ENCODE peak calls at places on chromosomes 6 and 20, in four cellular contexts. D, R, B and L are unnamed samples.

GRCh38 chr6:161639772-161640171 is 365.9 kb upstream of the AGPAT4 start:
- DNase-seq in B (no peak), R (no peak), D (no peak), L (no peak)

GRCh38 chr6:165725201-165725600 is 62.2 kb upstream of the PDE10A start:
- DNase-seq in R (no peak), B (no peak), D (no peak), L (no peak)

GRCh38 chr6:12260458-12261041 is 29.6 kb upstream of the EDN1 start:
- DNase-seq in B (no peak), D (no peak), R (no peak), L (no peak)

GRCh38 chr20:11867286-11867921 is 50.3 kb upstream of the BTBD3 start:
- DNase-seq in R (no peak), B (no peak), D (no peak), L (no peak)

GRCh38 chr20:4896971-4897497 is 104.3 kb downstream of the SLC23A2 start:
- DNase-seq in R (no peak), B (peak; percentile 36), D (no peak), L (no peak)

GRCh38 chr20:56715309-56715708 is 86.2 kb downstream of the TFAP2C start:
- DNase-seq in B (no peak), D (no peak), R (no peak), L (no peak)

GRCh38 chr6:32254761-32255211 is 30.9 kb upstream of the NOTCH4 start:
- DNase-seq in B (no peak), R (no peak), D (no peak), L (no peak)

GRCh38 chr6:106116125-106116524 is 30.0 kb downstream of the PRDM1 start:
- DNase-seq in B (no peak), R (no peak), D (no peak), L (no peak)

GRCh38 chr6:19723533-19723932 is 113.6 kb upstream of the ID4 start:
- DNase-seq in D (no peak), B (no peak), R (no peak), L (no peak)

GRCh38 chr6:20292905-20293304 is 80.6 kb upstream of the MBOAT1 start:
- DNase-seq in D (no peak), B (no peak), R (no peak), L (no peak)

GRCh38 chr20:44600301-44600700 is 17.9 kb downstream of the PKIG start:
- DNase-seq in R (no peak), B (no peak), D (no peak), L (no peak)

GRCh38 chr6:86193821-86194220 is 551.1 kb upstream of the SYNCRIP start:
- DNase-seq in B (no peak), D (no peak), R (no peak), L (no peak)

DNA sequence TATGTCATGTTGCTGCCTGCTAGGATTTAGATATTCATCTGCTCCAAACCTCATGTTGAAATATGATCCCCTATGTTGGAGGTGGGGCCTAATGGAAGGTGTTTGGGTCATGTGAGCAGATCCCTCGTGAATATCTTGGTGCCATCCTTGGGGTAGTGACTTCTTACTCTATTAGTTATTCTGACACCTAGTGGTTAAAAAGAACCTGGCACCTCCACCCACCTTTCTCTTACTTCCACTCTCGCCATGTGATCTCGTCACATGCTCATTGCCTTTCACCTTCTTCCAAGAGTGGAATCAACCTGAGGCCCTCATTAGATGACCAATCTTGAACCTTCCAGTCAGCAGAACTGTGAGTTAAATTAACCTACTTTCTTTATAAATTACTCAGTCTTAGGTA is 549.4 kb upstream of the SYNCRIP start:
- DNase-seq in R (no peak), B (no peak), D (no peak), L (no peak)
- TF ChIP-seq CTCF in R (peak; percentile 19), B (peak; percentile 15), D (peak; percentile 59), L (no peak)

DNA sequence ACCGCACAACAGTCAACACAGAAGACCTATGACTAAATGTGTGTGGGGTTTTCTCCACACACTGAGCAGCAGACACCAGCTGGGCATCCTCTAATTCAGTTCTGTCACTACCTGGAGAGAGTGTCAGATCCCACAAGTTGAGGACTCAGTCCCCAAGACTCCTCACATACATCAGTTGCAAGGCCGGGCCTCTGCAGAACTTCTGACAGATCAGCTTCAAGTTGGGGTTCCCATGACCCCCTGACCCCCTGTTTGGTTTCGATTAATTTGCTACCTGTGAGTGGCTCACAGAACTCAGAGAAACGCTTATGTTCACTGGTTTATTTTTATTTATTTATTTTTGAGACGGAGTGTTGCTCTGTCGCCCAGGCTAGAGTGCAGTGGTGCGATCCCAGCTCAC is 3.2 kb upstream of the NINL start:
- DNase-seq in R (no peak), D (no peak), B (no peak), L (no peak)
- TF ChIP-seq CTCF in R (no peak), D (no peak), B (no peak), L (no peak)

GRCh38 chr20:10074513-10074912 is 39.7 kb downstream of the ANKEF1 start:
- DNase-seq in D (no peak), B (no peak), R (no peak), L (no peak)

GRCh38 chr20:10075606-10076005 is 40.8 kb downstream of the ANKEF1 start:
- DNase-seq in D (no peak), B (no peak), R (no peak), L (no peak)

GRCh38 chr20:10077081-10077471 is 42.3 kb downstream of the ANKEF1 start:
- DNase-seq in B (peak; percentile 23), D (no peak), R (no peak), L (no peak)

GRCh38 chr20:10077886-10078285 is 43.1 kb downstream of the ANKEF1 start:
- DNase-seq in D (no peak), B (no peak), R (no peak), L (no peak)

GRCh38 chr20:10076126-10077080 is 41.6 kb downstream of the ANKEF1 start:
- DNase-seq in B (no peak), R (peak; percentile 47), D (no peak), L (no peak)
- TF ChIP-seq CTCF in B (no peak), R (no peak), D (no peak), L (no peak)

DNA sequence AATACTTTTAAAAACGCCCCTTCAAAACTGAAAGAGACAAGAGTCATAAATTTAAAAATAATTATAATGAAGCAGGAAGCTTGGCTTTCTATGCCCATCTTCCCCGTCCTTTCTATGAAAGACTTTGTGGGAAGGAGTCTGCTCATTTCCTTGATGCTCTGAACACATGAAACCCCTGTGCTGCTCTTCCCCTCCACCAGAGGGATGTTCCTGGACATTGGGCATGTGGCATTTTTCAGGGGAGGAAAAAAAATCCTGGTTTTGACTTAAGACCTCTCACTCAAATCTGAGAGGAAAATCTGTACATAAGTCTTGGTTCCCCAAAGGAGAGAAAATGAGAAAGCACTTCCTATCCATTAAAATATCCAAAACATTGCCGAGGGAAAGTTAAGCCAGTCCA is 393.0 kb downstream of the PAX1 start:
- DNase-seq in B (no peak), R (no peak), D (no peak), L (no peak)
- TF ChIP-seq CTCF in B (no peak), R (no peak), D (peak; percentile 14), L (no peak)

GRCh38 chr6:38942442-38942841 is 106.1 kb upstream of the GLP1R start:
- DNase-seq in B (no peak), D (no peak), R (no peak), L (no peak)
- TF ChIP-seq CTCF in B (no peak), D (no peak), R (no peak), L (no peak)

GRCh38 chr20:37390891-37391525 is 45.1 kb downstream of the SRC start:
- DNase-seq in R (no peak), D (no peak), B (no peak), L (no peak)

GRCh38 chr20:37393196-37393862 is 47.4 kb downstream of the SRC start:
- DNase-seq in D (no peak), B (no peak), R (no peak), L (no peak)

GRCh38 chr20:37390503-37390890 is 44.6 kb downstream of the SRC start:
- DNase-seq in R (no peak), D (no peak), B (no peak), L (no peak)

GRCh38 chr20:37393863-37394542 is 48.1 kb downstream of the SRC start:
- DNase-seq in R (no peak), B (no peak), D (no peak), L (no peak)

DNA sequence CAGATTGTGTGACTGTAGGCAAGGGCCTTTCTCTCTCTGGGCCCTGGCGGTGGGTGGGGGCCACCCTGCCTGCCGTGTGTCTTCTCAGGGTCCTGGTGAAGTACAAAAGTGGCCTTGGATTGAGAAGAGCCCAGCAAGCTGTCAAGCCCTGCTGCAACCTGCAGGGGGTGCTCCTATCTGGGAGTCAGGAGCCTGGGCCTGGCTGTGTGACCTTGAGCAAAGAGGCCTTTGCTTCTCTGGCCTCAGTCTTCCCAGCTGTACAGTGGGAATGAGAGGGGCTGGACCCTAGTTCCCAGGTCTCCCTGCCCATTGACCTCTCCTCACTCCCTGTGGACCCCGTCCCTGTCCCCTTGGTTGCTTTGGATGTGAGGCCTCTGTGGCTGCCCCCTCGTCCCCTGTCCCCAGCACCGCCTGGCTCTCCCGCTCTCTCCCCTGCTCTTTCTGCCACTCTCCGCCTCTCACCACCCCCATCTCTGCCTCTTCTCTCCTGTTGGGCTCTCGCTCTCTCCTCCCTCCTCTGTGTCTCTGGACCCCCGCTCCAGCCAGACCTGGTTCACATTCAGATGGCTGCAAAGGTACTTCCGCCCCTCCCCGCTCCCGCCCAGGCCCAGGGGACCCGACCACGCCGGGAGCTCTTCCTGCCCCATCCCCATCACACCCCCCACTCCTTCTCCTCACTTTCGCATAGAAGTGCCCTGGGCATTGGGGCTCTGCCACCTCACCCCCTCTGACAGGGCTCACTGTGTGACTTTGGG is 46.7 kb downstream of the SRC start:
- DNase-seq in B (no peak), D (no peak), R (no peak), L (no peak)
- TF ChIP-seq CTCF in B (no peak), D (peak; percentile 47), R (peak; percentile 8), L (peak; percentile 12)